ENCODE peak calls at places on chromosomes 5 and 9, in seven cellular contexts. One of them, this sample, is unnamed.

GRCh38 chr9:29456940-29457339 is 1883.7 kb upstream of the C9orf72 start:
- DNase-seq in cardiac muscle cell: no peak
- DNase-seq in GM20000: no peak
- DNase-seq in AG10803: no peak
- DNase-seq in brain microvascular endothelial cell: no peak
- DNase-seq in GM12865: no peak
- DNase-seq in kidney epithelial cell: no peak
- DNase-seq in this sample: no peak

GRCh38 chr5:98933446-98934072 is 4.8 kb upstream of the CHD1 start:
- DNase-seq in cardiac muscle cell: no peak
- DNase-seq in GM20000: peak; percentile 48
- DNase-seq in AG10803: no peak
- DNase-seq in brain microvascular endothelial cell: no peak
- DNase-seq in GM12865: peak; percentile 68
- DNase-seq in kidney epithelial cell: no peak
- DNase-seq in this sample: peak; percentile 56

GRCh38 chr9:3682186-3682585 is 156.4 kb upstream of the RFX3 start:
- DNase-seq in cardiac muscle cell: no peak
- DNase-seq in GM20000: no peak
- DNase-seq in AG10803: peak; percentile 61
- DNase-seq in brain microvascular endothelial cell: no peak
- DNase-seq in GM12865: no peak
- DNase-seq in kidney epithelial cell: no peak
- DNase-seq in this sample: no peak

GRCh38 chr9:16640649-16641048 is 229.8 kb downstream of the BNC2 start:
- DNase-seq in cardiac muscle cell: no peak
- DNase-seq in GM20000: no peak
- DNase-seq in AG10803: no peak
- DNase-seq in brain microvascular endothelial cell: no peak
- DNase-seq in GM12865: no peak
- DNase-seq in kidney epithelial cell: no peak
- DNase-seq in this sample: no peak

GRCh38 chr5:152884006-152884405 is 478.9 kb upstream of the NMUR2 start:
- DNase-seq in cardiac muscle cell: no peak
- DNase-seq in GM20000: no peak
- DNase-seq in AG10803: no peak
- DNase-seq in brain microvascular endothelial cell: no peak
- DNase-seq in GM12865: no peak
- DNase-seq in kidney epithelial cell: no peak
- DNase-seq in this sample: no peak

GRCh38 chr9:79189511-79189924 is 382.2 kb upstream of the TLE4 start:
- DNase-seq in cardiac muscle cell: no peak
- DNase-seq in GM20000: no peak
- DNase-seq in AG10803: peak; percentile 61
- DNase-seq in brain microvascular endothelial cell: peak; percentile 77
- DNase-seq in GM12865: no peak
- DNase-seq in kidney epithelial cell: no peak
- DNase-seq in this sample: no peak

GRCh38 chr9:110179734-110180133 is 28.2 kb downstream of the C9orf152 start:
- DNase-seq in cardiac muscle cell: no peak
- DNase-seq in GM20000: no peak
- DNase-seq in AG10803: peak; percentile 82
- DNase-seq in brain microvascular endothelial cell: peak; percentile 41
- DNase-seq in GM12865: no peak
- DNase-seq in kidney epithelial cell: peak; percentile 57
- DNase-seq in this sample: no peak

GRCh38 chr9:121992571-121993212 is 100.4 kb downstream of the TTLL11 start:
- DNase-seq in cardiac muscle cell: peak; percentile 91
- DNase-seq in GM20000: peak; percentile 65
- DNase-seq in AG10803: peak; percentile 76
- DNase-seq in brain microvascular endothelial cell: peak; percentile 57
- DNase-seq in GM12865: peak; percentile 71
- DNase-seq in kidney epithelial cell: no peak
- DNase-seq in this sample: no peak

GRCh38 chr5:3997670-3998069 is 402.0 kb downstream of the IRX1 start:
- DNase-seq in cardiac muscle cell: peak; percentile 47
- DNase-seq in GM20000: no peak
- DNase-seq in AG10803: no peak
- DNase-seq in brain microvascular endothelial cell: no peak
- DNase-seq in GM12865: no peak
- DNase-seq in kidney epithelial cell: no peak
- DNase-seq in this sample: no peak

GRCh38 chr5:177457239-177458121 is 10.9 kb downstream of the PRR7 start:
- DNase-seq in cardiac muscle cell: peak; percentile 96
- DNase-seq in GM20000: peak; percentile 94
- DNase-seq in AG10803: peak; percentile 96
- DNase-seq in brain microvascular endothelial cell: peak; percentile 95
- DNase-seq in GM12865: peak; percentile 96
- DNase-seq in kidney epithelial cell: peak; percentile 93
- DNase-seq in this sample: peak; percentile 97

GRCh38 chr9:129351058-129351641 is 173.1 kb upstream of the IER5L start:
- DNase-seq in cardiac muscle cell: peak; percentile 49
- DNase-seq in GM20000: no peak
- DNase-seq in AG10803: no peak
- DNase-seq in brain microvascular endothelial cell: no peak
- DNase-seq in GM12865: no peak
- DNase-seq in kidney epithelial cell: no peak
- DNase-seq in this sample: no peak

DNA sequence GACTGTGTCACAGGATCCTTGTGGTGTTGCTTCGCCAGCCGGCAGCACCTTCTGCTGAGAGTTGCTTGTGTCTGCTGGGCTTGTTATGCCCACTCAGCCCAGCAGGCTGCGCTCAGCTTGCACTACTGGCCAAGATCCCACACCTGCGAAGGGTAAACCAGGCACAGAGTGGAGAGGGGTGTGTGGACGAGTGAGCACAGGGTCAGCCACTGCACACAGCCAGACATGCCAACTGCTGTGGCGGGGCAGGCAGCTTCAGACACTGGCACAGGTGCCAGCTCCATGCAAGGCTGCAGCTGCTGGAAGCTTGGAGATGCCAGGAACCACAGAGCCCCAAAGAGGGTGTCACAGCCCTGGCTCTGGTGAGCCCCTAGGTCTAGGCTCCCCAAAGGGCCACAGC is 273.6 kb downstream of the CETN3 start:
- DNase-seq in cardiac muscle cell: no peak
- DNase-seq in GM20000: no peak
- DNase-seq in AG10803: no peak
- DNase-seq in brain microvascular endothelial cell: no peak
- DNase-seq in GM12865: peak; percentile 52
- DNase-seq in kidney epithelial cell: no peak
- DNase-seq in this sample: no peak
- TF ChIP-seq CTCF in cardiac muscle cell: no peak
- TF ChIP-seq CTCF in GM20000: peak; percentile 33
- TF ChIP-seq CTCF in AG10803: no peak
- TF ChIP-seq CTCF in brain microvascular endothelial cell: peak; percentile 44
- TF ChIP-seq CTCF in GM12865: peak; percentile 54
- TF ChIP-seq CTCF in kidney epithelial cell: no peak
- TF ChIP-seq CTCF in this sample: no peak

DNA sequence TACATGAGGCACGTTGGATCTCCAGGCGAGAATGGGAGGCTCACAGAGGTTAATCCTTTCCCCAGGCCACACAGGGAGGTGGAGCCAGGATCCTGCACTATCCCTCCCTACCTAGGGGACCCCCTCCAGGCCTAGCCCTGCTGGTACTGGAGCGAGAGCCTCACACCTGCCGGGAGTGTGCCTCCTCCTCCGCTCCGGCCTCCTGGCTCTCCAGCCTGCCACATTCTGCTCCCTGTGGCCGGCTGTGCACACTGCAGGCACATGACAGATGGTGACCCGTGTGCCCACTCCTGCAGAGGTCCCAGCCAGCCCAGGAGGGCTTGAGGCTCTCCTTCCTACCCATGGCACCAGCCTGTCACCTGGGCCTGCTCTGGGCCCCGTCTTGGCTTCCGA is 93.4 kb downstream of the RXRA start:
- DNase-seq in cardiac muscle cell: no peak
- DNase-seq in GM20000: no peak
- DNase-seq in AG10803: no peak
- DNase-seq in brain microvascular endothelial cell: no peak
- DNase-seq in GM12865: no peak
- DNase-seq in kidney epithelial cell: no peak
- DNase-seq in this sample: no peak
- TF ChIP-seq CTCF in cardiac muscle cell: peak; percentile 16
- TF ChIP-seq CTCF in GM20000: peak; percentile 22
- TF ChIP-seq CTCF in AG10803: peak; percentile 12
- TF ChIP-seq CTCF in brain microvascular endothelial cell: peak; percentile 67
- TF ChIP-seq CTCF in GM12865: peak; percentile 44
- TF ChIP-seq CTCF in kidney epithelial cell: peak; percentile 47
- TF ChIP-seq CTCF in this sample: peak; percentile 35

GRCh38 chr9:34648673-34649072 is 2.2 kb downstream of the GALT start:
- DNase-seq in cardiac muscle cell: no peak
- DNase-seq in GM20000: no peak
- DNase-seq in AG10803: no peak
- DNase-seq in brain microvascular endothelial cell: no peak
- DNase-seq in GM12865: no peak
- DNase-seq in kidney epithelial cell: no peak
- DNase-seq in this sample: no peak

GRCh38 chr9:34647084-34647403 is 569 bp downstream of the GALT start:
- DNase-seq in cardiac muscle cell: no peak
- DNase-seq in GM20000: no peak
- DNase-seq in AG10803: no peak
- DNase-seq in brain microvascular endothelial cell: no peak
- DNase-seq in GM12865: no peak
- DNase-seq in kidney epithelial cell: no peak
- DNase-seq in this sample: no peak

GRCh38 chr9:34647651-34648050 is 1.2 kb downstream of the GALT start:
- DNase-seq in cardiac muscle cell: no peak
- DNase-seq in GM20000: no peak
- DNase-seq in AG10803: no peak
- DNase-seq in brain microvascular endothelial cell: no peak
- DNase-seq in GM12865: no peak
- DNase-seq in kidney epithelial cell: no peak
- DNase-seq in this sample: no peak

GRCh38 chr9:34644766-34645314 is 1.6 kb upstream of the GALT start:
- DNase-seq in cardiac muscle cell: no peak
- DNase-seq in GM20000: no peak
- DNase-seq in AG10803: peak; percentile 49
- DNase-seq in brain microvascular endothelial cell: no peak
- DNase-seq in GM12865: no peak
- DNase-seq in kidney epithelial cell: no peak
- DNase-seq in this sample: no peak

DNA sequence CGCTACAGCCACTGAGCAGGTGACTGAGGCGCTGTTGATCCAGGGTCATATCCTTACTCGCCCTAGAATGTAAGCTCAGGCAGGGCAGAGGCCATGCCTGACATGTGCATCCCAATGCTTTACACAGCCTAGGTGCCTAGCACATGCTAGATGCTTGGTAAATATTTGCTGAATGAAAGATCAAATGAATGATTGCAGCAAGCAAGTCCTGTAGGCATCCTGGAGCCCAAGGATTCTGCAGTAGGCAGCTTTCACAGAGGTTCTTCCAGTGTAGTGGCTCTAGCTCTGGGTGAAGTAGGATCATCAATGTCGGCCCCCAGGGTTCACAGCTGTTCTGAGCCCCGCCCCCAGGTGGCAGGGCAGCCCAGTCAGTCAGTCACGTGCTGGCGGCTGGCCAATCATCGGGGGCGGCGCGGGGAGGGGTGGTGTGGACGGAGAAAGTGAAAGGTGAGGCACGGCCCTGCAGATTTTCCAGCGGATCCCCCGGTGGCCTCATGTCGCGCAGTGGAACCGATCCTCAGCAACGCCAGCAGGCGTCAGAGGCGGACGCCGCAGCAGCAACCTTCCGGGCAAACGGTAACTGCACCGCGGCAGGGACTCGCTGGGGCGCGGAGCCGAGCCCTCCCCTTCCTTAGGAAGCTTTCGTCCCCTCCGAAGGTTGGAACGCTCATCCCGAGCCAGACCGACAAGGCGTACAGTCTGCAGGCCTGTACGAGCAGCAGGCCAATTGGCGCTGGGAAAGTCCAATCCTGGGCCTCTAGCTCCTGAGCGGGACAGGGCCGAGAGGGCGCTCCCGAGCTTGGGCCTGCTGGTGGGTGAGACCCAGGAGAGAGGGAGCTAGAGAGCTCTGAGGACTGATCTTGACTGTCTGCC is at the start of gene GALT:
- DNase-seq in cardiac muscle cell: peak; percentile 94
- DNase-seq in GM20000: peak; percentile 97
- DNase-seq in AG10803: peak; percentile 81
- DNase-seq in brain microvascular endothelial cell: peak; percentile 76
- DNase-seq in GM12865: peak; percentile 95
- DNase-seq in kidney epithelial cell: peak; percentile 50
- DNase-seq in this sample: peak; percentile 93
- TF ChIP-seq CTCF in cardiac muscle cell: peak; percentile 60
- TF ChIP-seq CTCF in GM20000: peak; percentile 42
- TF ChIP-seq CTCF in AG10803: peak; percentile 61
- TF ChIP-seq CTCF in brain microvascular endothelial cell: peak; percentile 68
- TF ChIP-seq CTCF in GM12865: peak; percentile 43
- TF ChIP-seq CTCF in kidney epithelial cell: peak; percentile 74
- TF ChIP-seq CTCF in this sample: peak; percentile 34

GRCh38 chr9:113416149-113416726 is 5.7 kb downstream of the C9orf43 start:
- DNase-seq in cardiac muscle cell: no peak
- DNase-seq in GM20000: peak; percentile 78
- DNase-seq in AG10803: no peak
- DNase-seq in brain microvascular endothelial cell: no peak
- DNase-seq in GM12865: peak; percentile 81
- DNase-seq in kidney epithelial cell: no peak
- DNase-seq in this sample: no peak

GRCh38 chr9:113409481-113409880 is 994 bp downstream of the POLE3 start:
- DNase-seq in cardiac muscle cell: no peak
- DNase-seq in GM20000: no peak
- DNase-seq in AG10803: no peak
- DNase-seq in brain microvascular endothelial cell: no peak
- DNase-seq in GM12865: peak; percentile 17
- DNase-seq in kidney epithelial cell: no peak
- DNase-seq in this sample: no peak

GRCh38 chr9:113409883-113410206 is 630 bp downstream of the POLE3 start:
- DNase-seq in cardiac muscle cell: no peak
- DNase-seq in GM20000: no peak
- DNase-seq in AG10803: no peak
- DNase-seq in brain microvascular endothelial cell: no peak
- DNase-seq in GM12865: no peak
- DNase-seq in kidney epithelial cell: no peak
- DNase-seq in this sample: no peak

DNA sequence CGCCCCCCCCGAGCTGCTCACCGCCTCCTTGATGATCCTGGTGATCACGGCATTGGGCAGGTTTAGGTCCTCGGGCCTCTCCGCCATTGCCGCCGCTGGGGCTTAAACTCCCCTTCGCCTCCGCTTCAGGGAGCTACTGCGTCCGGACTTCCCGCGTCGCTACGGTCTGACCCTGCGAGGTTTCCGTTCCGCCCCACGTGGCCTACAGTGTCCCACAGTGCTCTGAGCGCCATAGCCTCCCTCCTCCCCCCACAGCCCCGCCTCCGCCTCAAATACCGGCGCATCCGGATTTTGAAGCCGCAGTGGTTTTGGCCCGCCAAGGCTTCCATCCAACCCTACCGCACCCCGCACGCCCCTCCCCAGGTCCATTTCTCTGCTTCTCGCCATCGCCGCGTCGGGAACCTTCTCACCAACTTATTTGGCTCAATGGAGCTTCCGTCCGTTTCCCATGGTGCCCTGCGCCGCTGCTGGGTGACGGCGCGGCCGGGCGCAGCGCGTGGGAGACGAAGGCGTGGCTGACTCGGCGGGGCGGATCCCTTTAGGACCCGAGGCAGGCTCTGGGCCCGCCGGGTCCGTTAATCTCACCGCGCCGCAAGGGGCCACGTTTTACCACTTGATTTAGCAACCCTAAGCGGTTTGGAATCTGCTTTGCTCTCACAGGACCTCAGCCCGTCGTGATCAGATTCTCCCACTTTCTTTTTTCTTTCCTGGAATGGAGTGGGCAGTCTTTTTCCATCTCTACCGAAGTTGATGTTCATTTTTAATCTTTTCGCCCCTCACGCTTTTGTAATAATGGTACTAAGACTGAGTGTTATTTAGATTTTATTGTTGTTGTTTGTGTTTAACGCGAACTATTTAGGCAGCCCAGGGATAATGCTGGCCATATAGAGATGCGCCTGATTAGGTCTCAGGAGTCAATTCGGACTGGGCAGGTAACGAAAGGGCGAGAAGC is at the start of the genes C9orf43 and POLE3:
- DNase-seq in cardiac muscle cell: peak; percentile 98
- DNase-seq in GM20000: peak; percentile 89
- DNase-seq in AG10803: peak; percentile 93
- DNase-seq in brain microvascular endothelial cell: peak; percentile 96
- DNase-seq in GM12865: peak; percentile 97
- DNase-seq in kidney epithelial cell: peak; percentile 69
- DNase-seq in this sample: peak; percentile 92
- TF ChIP-seq CTCF in cardiac muscle cell: no peak
- TF ChIP-seq CTCF in GM20000: no peak
- TF ChIP-seq CTCF in AG10803: no peak
- TF ChIP-seq CTCF in brain microvascular endothelial cell: no peak
- TF ChIP-seq CTCF in GM12865: no peak
- TF ChIP-seq CTCF in kidney epithelial cell: no peak
- TF ChIP-seq CTCF in this sample: no peak

This sample was measured in CD14-positive monocyte.